ENCODE peak calls at places on chromosomes 6 and 20, in seven cellular contexts. Y, S, W, B, T, X and J are unnamed samples.

GRCh38 chr6:146470091-146470770 is 73.4 kb upstream of the RAB32 start:
- DNase-seq in Y (no peak), S (no peak), W (no peak), B (no peak), T (no peak), X (no peak), J (no peak)

GRCh38 chr20:62350098-62350628 is 16.9 kb downstream of the LAMA5 start:
- DNase-seq in Y (no peak), S (no peak), W (no peak), B (peak), T (no peak), X (no peak), J (no peak)

GRCh38 chr6:56890066-56890465 is 64.8 kb upstream of the BEND6 start:
- DNase-seq in Y (no peak), S (no peak), W (no peak), B (no peak), T (no peak), X (no peak), J (no peak)

GRCh38 chr6:33787954-33788693 is 806 bp downstream of the LEMD2 start:
- DNase-seq in Y (no peak), S (no peak), W (no peak), B (peak), T (peak), X (peak), J (peak)

GRCh38 chr20:47330933-47331708 is 25.4 kb downstream of the ZMYND8 start:
- DNase-seq in Y (no peak), S (no peak), W (peak), B (peak), T (peak), X (peak), J (no peak)

GRCh38 chr6:30763618-30764489 is 19.5 kb upstream of the IER3 start:
- DNase-seq in Y (no peak), S (no peak), W (no peak), B (no peak), T (peak), X (peak), J (no peak)

GRCh38 chr6:143522034-143522600 is 10.6 kb upstream of the FUCA2 start:
- DNase-seq in Y (no peak), S (no peak), W (no peak), B (no peak), T (no peak), X (no peak), J (no peak)

GRCh38 chr20:8757146-8757545 is 311.7 kb upstream of the PLCB4 start:
- DNase-seq in Y (no peak), S (no peak), W (peak), B (no peak), T (peak), X (no peak), J (no peak)

GRCh38 chr6:129364767-129365166 is 345.2 kb downstream of the ARHGAP18 start:
- DNase-seq in Y (no peak), S (no peak), W (no peak), B (no peak), T (no peak), X (no peak), J (no peak)

GRCh38 chr6:125944434-125944816 is 12.1 kb upstream of the HINT3 start:
- DNase-seq in Y (no peak), S (no peak), W (no peak), B (no peak), T (peak), X (no peak), J (no peak)

GRCh38 chr6:170139531-170139930 is 151.3 kb downstream of the DLL1 start:
- DNase-seq in Y (no peak), S (no peak), W (no peak), B (no peak), T (no peak), X (no peak), J (peak)

GRCh38 chr6:99802396-99803031 is 191.5 kb downstream of the MCHR2 start:
- DNase-seq in Y (peak), S (no peak), W (no peak), B (no peak), T (no peak), X (peak), J (no peak)

GRCh38 chr6:134464690-134465411 is 146.9 kb upstream of the SGK1 start:
- DNase-seq in Y (no peak), S (no peak), W (peak), B (peak), T (peak), X (no peak), J (no peak)

GRCh38 chr20:58131581-58132142 is 96.8 kb downstream of the ANKRD60 start:
- DNase-seq in Y (no peak), S (no peak), W (peak), B (no peak), T (peak), X (no peak), J (no peak)

DNA sequence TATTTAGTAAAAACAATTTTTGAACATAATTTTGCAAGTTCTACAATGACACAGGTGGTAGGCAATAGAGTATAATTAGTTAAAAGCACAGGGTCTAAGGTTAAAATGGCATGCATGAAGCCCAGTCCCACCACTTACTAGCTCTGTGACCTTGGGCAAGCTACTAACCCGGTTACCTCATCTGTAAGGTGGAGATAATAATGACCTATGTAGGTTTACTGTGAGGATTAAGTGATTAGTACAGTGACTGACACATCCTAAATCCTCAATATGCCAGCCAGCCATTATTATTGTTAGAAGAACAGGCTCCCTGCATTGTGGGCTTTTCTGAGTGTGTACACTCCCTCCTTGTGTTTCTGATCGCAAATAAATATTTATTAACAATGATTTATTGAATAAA is 26.2 kb downstream of the ATXN1 start:
- DNase-seq in Y (no peak), S (no peak), W (no peak), B (no peak), T (no peak), X (no peak), J (no peak)
- H3K4me3 ChIP-seq in Y (no peak), S (no peak), W (no peak), B (no peak), T (no peak), X (no peak), J (no peak)

DNA sequence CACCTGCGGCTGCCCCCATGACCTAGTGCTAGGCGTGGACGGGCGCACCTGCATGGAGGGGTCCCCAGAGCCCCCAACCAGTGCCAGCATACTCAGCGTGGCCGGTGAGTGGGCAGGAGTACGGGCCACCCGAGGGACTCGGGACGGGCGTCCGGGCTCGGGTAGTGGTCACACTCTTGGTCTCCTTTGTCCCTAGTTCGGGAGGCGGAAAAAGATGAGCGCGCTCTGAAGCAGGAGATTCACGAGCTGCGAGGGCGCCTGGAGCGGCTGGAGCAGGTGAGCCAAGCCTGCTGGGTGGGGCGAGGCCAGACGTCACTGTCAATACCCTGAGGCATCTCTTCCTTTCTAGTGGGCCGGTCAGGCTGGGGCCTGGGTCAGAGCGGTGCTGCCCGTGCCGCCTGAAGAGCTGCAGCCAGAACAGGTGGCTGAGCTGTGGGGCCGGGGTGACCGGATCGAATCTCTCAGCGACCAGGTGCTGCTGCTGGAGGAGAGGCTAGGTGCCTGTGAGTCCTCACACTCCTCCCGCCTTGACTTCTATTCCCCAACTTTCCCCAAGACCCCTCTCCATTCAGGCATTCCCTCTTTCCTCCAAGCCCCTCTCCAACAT is 2.9 kb downstream of the EGFL8 start:
- DNase-seq in Y (no peak), S (no peak), W (no peak), B (no peak), T (no peak), X (no peak), J (no peak)
- H3K4me3 ChIP-seq in Y (no peak), S (no peak), W (no peak), B (no peak), T (no peak), X (no peak), J (no peak)

GRCh38 chr6:149855741-149856140 is 8.4 kb downstream of the LRP11 start:
- DNase-seq in Y (no peak), S (no peak), W (no peak), B (no peak), T (no peak), X (no peak), J (no peak)

GRCh38 chr6:149855040-149855654 is 9.0 kb downstream of the LRP11 start:
- DNase-seq in Y (no peak), S (no peak), W (no peak), B (peak), T (peak), X (no peak), J (no peak)

GRCh38 chr6:149856256-149856994 is 7.7 kb downstream of the LRP11 start:
- DNase-seq in Y (no peak), S (no peak), W (no peak), B (no peak), T (no peak), X (no peak), J (no peak)

GRCh38 chr6:149852881-149853280 is 11.3 kb downstream of the LRP11 start:
- DNase-seq in Y (no peak), S (no peak), W (no peak), B (no peak), T (no peak), X (no peak), J (no peak)

GRCh38 chr6:149854532-149854931 is 9.6 kb downstream of the LRP11 start:
- DNase-seq in Y (no peak), S (no peak), W (no peak), B (peak), T (no peak), X (no peak), J (no peak)
- H3K4me3 ChIP-seq in Y (no peak), S (no peak), W (peak), B (peak), T (no peak), X (no peak), J (no peak)

DNA sequence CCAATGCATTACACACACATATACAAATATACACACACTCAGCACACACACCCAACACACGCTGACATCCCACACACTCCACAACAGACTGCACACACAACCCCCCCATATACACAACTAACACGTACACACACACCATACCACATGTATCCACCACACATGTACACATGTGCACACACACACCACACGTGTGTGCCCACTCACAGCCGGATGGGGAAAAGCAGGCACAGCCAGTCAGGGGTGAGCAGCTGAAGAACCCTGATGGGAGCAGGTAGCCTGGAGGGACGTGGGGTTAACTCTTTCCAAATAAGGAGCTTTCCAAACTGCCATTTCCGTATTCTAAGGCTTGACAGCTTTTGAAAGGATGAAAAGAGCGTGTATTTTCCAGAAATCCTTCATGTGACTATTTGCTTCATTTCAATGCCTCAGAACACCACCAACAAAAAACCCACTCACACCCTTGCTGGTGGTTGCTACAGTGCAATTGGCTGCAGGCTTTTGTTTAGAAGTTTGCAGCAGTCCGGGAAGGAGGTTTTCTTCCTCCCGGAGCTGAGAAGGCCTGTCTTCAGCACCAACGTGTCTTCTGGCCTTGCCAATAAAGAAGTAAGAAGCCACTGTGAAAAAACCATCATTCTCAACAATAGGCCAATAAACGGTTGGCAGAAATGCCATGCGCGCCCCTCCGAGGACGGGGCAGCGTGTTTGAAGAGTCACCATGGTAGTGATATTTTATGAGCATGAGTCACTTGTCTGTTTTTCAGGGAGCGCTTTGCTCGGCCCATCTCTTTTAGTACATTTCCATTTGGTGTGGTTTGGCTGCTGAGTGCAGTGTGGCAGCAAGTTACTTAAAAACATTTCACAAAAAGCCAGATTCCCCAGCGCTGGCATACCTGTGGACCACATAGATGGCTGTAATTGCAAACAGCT is 131.3 kb upstream of the GMDS start:
- DNase-seq in Y (no peak), S (no peak), W (peak), B (peak), T (peak), X (no peak), J (no peak)
- H3K4me3 ChIP-seq in Y (no peak), S (no peak), W (no peak), B (no peak), T (no peak), X (no peak), J (no peak)